ENCODE peak calls at places on chromosomes 4 and X, in six cellular contexts. One of them, this sample, is unnamed.
A peak's percentile ranks its signal among the peaks of the same experiment; 100 is the strongest.

GRCh38 chrX:102765794-102766193 is 45.3 kb downstream of the GPRASP3 start:
- DNase-seq in IMR-90: peak; percentile 68
- DNase-seq in astrocyte of the cerebellum: no peak
- DNase-seq in spleen: no peak
- DNase-seq in colonic mucosa: no peak
- DNase-seq in breast epithelium: no peak
- DNase-seq in this sample: no peak

GRCh38 chr4:25884040-25884788 is 21.4 kb upstream of the SEL1L3 start:
- DNase-seq in IMR-90: peak; percentile 92
- DNase-seq in astrocyte of the cerebellum: no peak
- DNase-seq in spleen: no peak
- DNase-seq in colonic mucosa: no peak
- DNase-seq in breast epithelium: no peak
- DNase-seq in this sample: no peak

GRCh38 chr4:2353222-2354107 is 65.0 kb downstream of the ZFYVE28 start:
- DNase-seq in IMR-90: no peak
- DNase-seq in astrocyte of the cerebellum: no peak
- DNase-seq in spleen: peak; percentile 75
- DNase-seq in colonic mucosa: no peak
- DNase-seq in breast epithelium: no peak
- DNase-seq in this sample: no peak

GRCh38 chr4:188714907-188715306 is 575.7 kb downstream of the TRIML1 start:
- DNase-seq in IMR-90: peak; percentile 83
- DNase-seq in astrocyte of the cerebellum: peak; percentile 11
- DNase-seq in spleen: no peak
- DNase-seq in colonic mucosa: no peak
- DNase-seq in breast epithelium: no peak
- DNase-seq in this sample: no peak

GRCh38 chr4:124132161-124132560 is 580.4 kb downstream of the ANKRD50 start:
- DNase-seq in IMR-90: peak; percentile 26
- DNase-seq in astrocyte of the cerebellum: no peak
- DNase-seq in spleen: no peak
- DNase-seq in colonic mucosa: no peak
- DNase-seq in breast epithelium: no peak
- DNase-seq in this sample: no peak

GRCh38 chr4:6749340-6750171 is 33.0 kb upstream of the KIAA0232 start:
- DNase-seq in IMR-90: peak; percentile 33
- DNase-seq in astrocyte of the cerebellum: no peak
- DNase-seq in spleen: peak; percentile 88
- DNase-seq in colonic mucosa: peak; percentile 94
- DNase-seq in breast epithelium: peak; percentile 73
- DNase-seq in this sample: peak; percentile 91

GRCh38 chr4:111811661-111812060 is 333.6 kb upstream of the FAM241A start:
- DNase-seq in IMR-90: no peak
- DNase-seq in astrocyte of the cerebellum: no peak
- DNase-seq in spleen: no peak
- DNase-seq in colonic mucosa: no peak
- DNase-seq in breast epithelium: no peak
- DNase-seq in this sample: no peak

GRCh38 chr4:119100640-119101039 is 35.0 kb upstream of the MYOZ2 start:
- DNase-seq in IMR-90: no peak
- DNase-seq in astrocyte of the cerebellum: no peak
- DNase-seq in spleen: no peak
- DNase-seq in colonic mucosa: no peak
- DNase-seq in breast epithelium: no peak
- DNase-seq in this sample: no peak

GRCh38 chr4:119315036-119315435 is 6.9 kb downstream of the FABP2 start:
- DNase-seq in IMR-90: peak; percentile 12
- DNase-seq in astrocyte of the cerebellum: no peak
- DNase-seq in spleen: no peak
- DNase-seq in colonic mucosa: no peak
- DNase-seq in breast epithelium: no peak
- DNase-seq in this sample: no peak

GRCh38 chr4:61202638-61203495 is 2.7 kb downstream of the ADGRL3 start:
- DNase-seq in IMR-90: no peak
- DNase-seq in astrocyte of the cerebellum: no peak
- DNase-seq in spleen: no peak
- DNase-seq in colonic mucosa: no peak
- DNase-seq in breast epithelium: no peak
- DNase-seq in this sample: no peak

GRCh38 chr4:141102367-141102766 is 30.9 kb downstream of the RNF150 start:
- DNase-seq in IMR-90: peak; percentile 80
- DNase-seq in astrocyte of the cerebellum: peak; percentile 26
- DNase-seq in spleen: no peak
- DNase-seq in colonic mucosa: no peak
- DNase-seq in breast epithelium: no peak
- DNase-seq in this sample: no peak

GRCh38 chrX:48474127-48474526 is 1.9 kb upstream of the FTSJ1 start:
- DNase-seq in IMR-90: no peak
- DNase-seq in astrocyte of the cerebellum: no peak
- DNase-seq in spleen: no peak
- DNase-seq in colonic mucosa: no peak
- DNase-seq in breast epithelium: no peak
- DNase-seq in this sample: no peak

GRCh38 chr4:15150636-15151432 is 148.6 kb downstream of the CPEB2 start:
- DNase-seq in IMR-90: no peak
- DNase-seq in astrocyte of the cerebellum: no peak
- DNase-seq in spleen: no peak
- DNase-seq in colonic mucosa: no peak
- DNase-seq in breast epithelium: no peak
- DNase-seq in this sample: no peak

GRCh38 chr4:40205259-40206198 is 8.7 kb downstream of the RHOH start:
- DNase-seq in IMR-90: no peak
- DNase-seq in astrocyte of the cerebellum: no peak
- DNase-seq in spleen: no peak
- DNase-seq in colonic mucosa: no peak
- DNase-seq in breast epithelium: no peak
- DNase-seq in this sample: no peak

GRCh38 chrX:24277405-24277804 is 36.5 kb downstream of the SUPT20HL2 start:
- DNase-seq in IMR-90: no peak
- DNase-seq in astrocyte of the cerebellum: no peak
- DNase-seq in spleen: no peak
- DNase-seq in colonic mucosa: no peak
- DNase-seq in breast epithelium: no peak
- DNase-seq in this sample: no peak

GRCh38 chrX:24283122-24283789 is 30.6 kb downstream of the SUPT20HL2 start:
- DNase-seq in IMR-90: no peak
- DNase-seq in astrocyte of the cerebellum: no peak
- DNase-seq in spleen: no peak
- DNase-seq in colonic mucosa: no peak
- DNase-seq in breast epithelium: no peak
- DNase-seq in this sample: no peak

GRCh38 chrX:24285082-24285481 is 28.8 kb downstream of the SUPT20HL2 start:
- DNase-seq in IMR-90: no peak
- DNase-seq in astrocyte of the cerebellum: no peak
- DNase-seq in spleen: no peak
- DNase-seq in colonic mucosa: no peak
- DNase-seq in breast epithelium: no peak
- DNase-seq in this sample: no peak

GRCh38 chrX:24282381-24283121 is 31.3 kb downstream of the SUPT20HL2 start:
- DNase-seq in IMR-90: peak; percentile 31
- DNase-seq in astrocyte of the cerebellum: peak; percentile 24
- DNase-seq in spleen: no peak
- DNase-seq in colonic mucosa: no peak
- DNase-seq in breast epithelium: no peak
- DNase-seq in this sample: no peak
- H3K4me3 ChIP-seq in IMR-90: no peak overlapping the region
- H3K4me3 ChIP-seq in astrocyte of the cerebellum: no peak overlapping the region
- H3K4me3 ChIP-seq in spleen: no peak overlapping the region
- H3K4me3 ChIP-seq in colonic mucosa: no peak overlapping the region
- H3K4me3 ChIP-seq in breast epithelium: no peak overlapping the region
- H3K4me3 ChIP-seq in this sample: no peak overlapping the region

GRCh38 chr4:76830612-76831474 is 67.1 kb downstream of the SOWAHB start:
- DNase-seq in IMR-90: peak; percentile 92
- DNase-seq in astrocyte of the cerebellum: peak; percentile 31
- DNase-seq in spleen: no peak
- DNase-seq in colonic mucosa: peak; percentile 91
- DNase-seq in breast epithelium: no peak
- DNase-seq in this sample: no peak
- H3K4me3 ChIP-seq in IMR-90: peak overlapping the region; percentile 1
- H3K4me3 ChIP-seq in astrocyte of the cerebellum: no peak overlapping the region
- H3K4me3 ChIP-seq in spleen: no peak overlapping the region
- H3K4me3 ChIP-seq in colonic mucosa: peak overlapping the region; percentile 22
- H3K4me3 ChIP-seq in breast epithelium: no peak overlapping the region
- H3K4me3 ChIP-seq in this sample: no peak overlapping the region

DNA sequence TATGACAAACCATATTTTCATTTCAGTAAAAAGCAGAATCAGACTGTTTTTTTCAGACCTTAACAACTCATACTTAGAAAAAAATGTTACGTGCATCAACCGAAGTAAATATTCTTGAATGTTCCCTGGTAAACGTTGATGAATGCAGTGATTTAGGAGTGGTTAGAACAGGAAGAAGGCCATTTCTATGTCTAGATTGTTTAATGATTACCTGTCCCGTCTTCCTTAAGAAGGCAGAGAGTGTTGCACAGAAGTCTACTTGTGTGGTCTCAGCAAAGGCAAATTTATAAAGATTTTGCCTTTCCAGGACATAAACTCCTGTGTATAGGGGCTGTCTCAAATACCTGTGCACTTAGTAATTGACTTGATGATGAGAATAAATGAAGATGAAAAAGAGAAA is 134.5 kb downstream of the MGST2 start:
- DNase-seq in IMR-90: no peak
- DNase-seq in astrocyte of the cerebellum: no peak
- DNase-seq in spleen: no peak
- DNase-seq in colonic mucosa: no peak
- DNase-seq in breast epithelium: no peak
- DNase-seq in this sample: no peak
- H3K4me3 ChIP-seq in IMR-90: no peak overlapping the region
- H3K4me3 ChIP-seq in astrocyte of the cerebellum: no peak overlapping the region
- H3K4me3 ChIP-seq in spleen: no peak overlapping the region
- H3K4me3 ChIP-seq in colonic mucosa: no peak overlapping the region
- H3K4me3 ChIP-seq in breast epithelium: no peak overlapping the region
- H3K4me3 ChIP-seq in this sample: no peak overlapping the region

GRCh38 chr4:20253799-20254409 is 2.2 kb downstream of the SLIT2 start:
- DNase-seq in IMR-90: peak; percentile 30
- DNase-seq in astrocyte of the cerebellum: no peak
- DNase-seq in spleen: peak; percentile 75
- DNase-seq in colonic mucosa: no peak
- DNase-seq in breast epithelium: no peak
- DNase-seq in this sample: peak; percentile 81

GRCh38 chr4:20253272-20253798 is 1.6 kb downstream of the SLIT2 start:
- DNase-seq in IMR-90: peak; percentile 15
- DNase-seq in astrocyte of the cerebellum: no peak
- DNase-seq in spleen: no peak
- DNase-seq in colonic mucosa: no peak
- DNase-seq in breast epithelium: no peak
- DNase-seq in this sample: no peak

GRCh38 chr4:20251796-20252655 is at the start of gene SLIT2:
- DNase-seq in IMR-90: peak; percentile 68
- DNase-seq in astrocyte of the cerebellum: peak; percentile 45
- DNase-seq in spleen: peak; percentile 86
- DNase-seq in colonic mucosa: peak; percentile 80
- DNase-seq in breast epithelium: peak; percentile 49
- DNase-seq in this sample: peak; percentile 84

GRCh38 chr4:20251061-20251795 is 477 bp upstream of the SLIT2 start:
- DNase-seq in IMR-90: peak; percentile 16
- DNase-seq in astrocyte of the cerebellum: no peak
- DNase-seq in spleen: no peak
- DNase-seq in colonic mucosa: no peak
- DNase-seq in breast epithelium: no peak
- DNase-seq in this sample: no peak

GRCh38 chr4:20252656-20253271 is 1.1 kb downstream of the SLIT2 start:
- DNase-seq in IMR-90: peak; percentile 39
- DNase-seq in astrocyte of the cerebellum: no peak
- DNase-seq in spleen: peak; percentile 75
- DNase-seq in colonic mucosa: no peak
- DNase-seq in breast epithelium: no peak
- DNase-seq in this sample: peak; percentile 55
- H3K4me3 ChIP-seq in IMR-90: peak overlapping the region; percentile 55
- H3K4me3 ChIP-seq in astrocyte of the cerebellum: peak overlapping the region; percentile 69
- H3K4me3 ChIP-seq in spleen: peak overlapping the region; percentile 58
- H3K4me3 ChIP-seq in colonic mucosa: peak overlapping the region; percentile 51
- H3K4me3 ChIP-seq in breast epithelium: peak overlapping the region; percentile 66
- H3K4me3 ChIP-seq in this sample: peak overlapping the region; percentile 11

DNA sequence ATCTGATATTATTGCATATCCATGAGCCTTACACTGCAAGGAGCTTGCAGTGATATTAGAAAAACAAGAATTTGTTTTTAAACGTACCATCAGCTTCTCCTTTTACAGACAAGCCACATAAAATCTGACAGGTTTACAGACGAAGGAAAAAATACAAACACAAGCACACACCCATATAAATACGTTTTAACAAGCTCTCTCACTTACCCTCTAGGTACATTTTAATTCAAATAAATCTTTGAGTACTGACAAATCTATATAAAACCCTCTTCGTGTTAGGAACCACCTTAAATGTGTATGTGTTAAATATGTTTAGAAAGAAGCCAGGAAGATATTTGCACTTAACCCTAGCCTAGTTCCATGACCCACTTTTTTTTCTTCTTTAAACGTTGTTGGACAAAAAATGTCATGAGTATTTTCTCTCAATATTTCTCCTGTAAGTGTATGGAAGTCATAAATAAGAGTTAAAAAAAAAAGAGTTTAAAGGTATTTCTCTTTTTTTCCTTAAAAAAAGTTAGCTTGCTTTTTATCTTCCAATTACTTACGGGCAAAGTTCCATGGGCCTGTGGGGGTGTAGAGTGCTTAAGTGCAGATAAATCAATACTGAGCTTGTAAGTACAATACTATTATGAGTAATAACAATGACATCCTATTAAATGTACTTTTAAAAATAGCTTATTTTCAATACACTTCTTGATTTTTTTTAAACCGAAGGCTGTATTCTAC is 1.5 kb downstream of the ARAP2 start:
- DNase-seq in IMR-90: no peak
- DNase-seq in astrocyte of the cerebellum: no peak
- DNase-seq in spleen: no peak
- DNase-seq in colonic mucosa: no peak
- DNase-seq in breast epithelium: no peak
- DNase-seq in this sample: no peak
- H3K4me3 ChIP-seq in IMR-90: no peak overlapping the region
- H3K4me3 ChIP-seq in astrocyte of the cerebellum: peak overlapping the region; percentile 72
- H3K4me3 ChIP-seq in spleen: peak overlapping the region; percentile 70
- H3K4me3 ChIP-seq in colonic mucosa: peak overlapping the region; percentile 60
- H3K4me3 ChIP-seq in breast epithelium: peak overlapping the region; percentile 83
- H3K4me3 ChIP-seq in this sample: no peak overlapping the region

GRCh38 chr4:52423967-52424366 is 235.1 kb downstream of the USP46 start:
- DNase-seq in IMR-90: no peak
- DNase-seq in astrocyte of the cerebellum: no peak
- DNase-seq in spleen: no peak
- DNase-seq in colonic mucosa: no peak
- DNase-seq in breast epithelium: no peak
- DNase-seq in this sample: no peak
- H3K4me3 ChIP-seq in IMR-90: no peak overlapping the region
- H3K4me3 ChIP-seq in astrocyte of the cerebellum: no peak overlapping the region
- H3K4me3 ChIP-seq in spleen: no peak overlapping the region
- H3K4me3 ChIP-seq in colonic mucosa: no peak overlapping the region
- H3K4me3 ChIP-seq in breast epithelium: no peak overlapping the region
- H3K4me3 ChIP-seq in this sample: no peak overlapping the region

GRCh38 chr4:80202190-80202711 is 4.9 kb downstream of the PRDM8 start:
- DNase-seq in IMR-90: peak; percentile 80
- DNase-seq in astrocyte of the cerebellum: no peak
- DNase-seq in spleen: peak; percentile 97
- DNase-seq in colonic mucosa: peak; percentile 87
- DNase-seq in breast epithelium: peak; percentile 54
- DNase-seq in this sample: peak; percentile 90
- H3K4me3 ChIP-seq in IMR-90: peak overlapping the region; percentile 66
- H3K4me3 ChIP-seq in astrocyte of the cerebellum: peak overlapping the region; percentile 50
- H3K4me3 ChIP-seq in spleen: peak overlapping the region; percentile 84
- H3K4me3 ChIP-seq in colonic mucosa: peak overlapping the region; percentile 58
- H3K4me3 ChIP-seq in breast epithelium: peak overlapping the region; percentile 61
- H3K4me3 ChIP-seq in this sample: peak overlapping the region; percentile 23

This sample was measured in aorta.